ENCODE peak calls at places on chromosomes 16 and 17, in ten cellular contexts. One of them, this sample, is unnamed.

GRCh38 chr16:81278526-81278925 is 36.2 kb upstream of the GAN start:
- DNase-seq in activated naive CD4-positive, alpha-beta T cell: no peak
- DNase-seq in HT-29: no peak
- DNase-seq in astrocyte of the cerebellum: no peak
- DNase-seq in GDM1: no peak
- DNase-seq in sciatic nerve: no peak
- DNase-seq in non-pigmented ciliary epithelial cell: no peak
- DNase-seq in foreskin fibroblast: no peak
- DNase-seq in activated CD8-positive, alpha-beta T cell treated with anti-CD3 and anti-CD28 coated beads for 36 hours: no peak
- DNase-seq in COR-L47: no peak
- DNase-seq in this sample: no peak

GRCh38 chr17:80678621-80679020 is 134.0 kb downstream of the RPTOR start:
- DNase-seq in activated naive CD4-positive, alpha-beta T cell: no peak
- DNase-seq in HT-29: no peak
- DNase-seq in astrocyte of the cerebellum: peak; percentile 44
- DNase-seq in GDM1: no peak
- DNase-seq in sciatic nerve: no peak
- DNase-seq in non-pigmented ciliary epithelial cell: peak; percentile 65
- DNase-seq in foreskin fibroblast: peak; percentile 30
- DNase-seq in activated CD8-positive, alpha-beta T cell treated with anti-CD3 and anti-CD28 coated beads for 36 hours: peak; percentile 79
- DNase-seq in COR-L47: no peak
- DNase-seq in this sample: peak; percentile 85

GRCh38 chr17:4607773-4608187 is 23.5 kb downstream of the SMTNL2 start:
- DNase-seq in activated naive CD4-positive, alpha-beta T cell: no peak
- DNase-seq in HT-29: no peak
- DNase-seq in astrocyte of the cerebellum: peak; percentile 31
- DNase-seq in GDM1: peak; percentile 64
- DNase-seq in sciatic nerve: peak; percentile 79
- DNase-seq in non-pigmented ciliary epithelial cell: no peak
- DNase-seq in foreskin fibroblast: peak; percentile 78
- DNase-seq in activated CD8-positive, alpha-beta T cell treated with anti-CD3 and anti-CD28 coated beads for 36 hours: no peak
- DNase-seq in COR-L47: no peak
- DNase-seq in this sample: no peak

GRCh38 chr17:7744416-7744815 is 26.9 kb downstream of the DNAH2 start:
- DNase-seq in activated naive CD4-positive, alpha-beta T cell: no peak
- DNase-seq in HT-29: no peak
- DNase-seq in astrocyte of the cerebellum: no peak
- DNase-seq in GDM1: no peak
- DNase-seq in sciatic nerve: no peak
- DNase-seq in non-pigmented ciliary epithelial cell: no peak
- DNase-seq in foreskin fibroblast: no peak
- DNase-seq in activated CD8-positive, alpha-beta T cell treated with anti-CD3 and anti-CD28 coated beads for 36 hours: no peak
- DNase-seq in COR-L47: no peak
- DNase-seq in this sample: no peak

GRCh38 chr16:56967733-56968132 is 6.0 kb downstream of the CETP start:
- DNase-seq in activated naive CD4-positive, alpha-beta T cell: no peak
- DNase-seq in HT-29: no peak
- DNase-seq in astrocyte of the cerebellum: no peak
- DNase-seq in GDM1: no peak
- DNase-seq in sciatic nerve: no peak
- DNase-seq in non-pigmented ciliary epithelial cell: no peak
- DNase-seq in foreskin fibroblast: peak; percentile 47
- DNase-seq in activated CD8-positive, alpha-beta T cell treated with anti-CD3 and anti-CD28 coated beads for 36 hours: no peak
- DNase-seq in COR-L47: no peak
- DNase-seq in this sample: no peak

GRCh38 chr16:4373909-4374742 is 2.5 kb downstream of the VASN start:
- DNase-seq in activated naive CD4-positive, alpha-beta T cell: no peak
- DNase-seq in HT-29: no peak
- DNase-seq in astrocyte of the cerebellum: peak; percentile 80
- DNase-seq in GDM1: no peak
- DNase-seq in sciatic nerve: peak; percentile 92
- DNase-seq in non-pigmented ciliary epithelial cell: peak; percentile 76
- DNase-seq in foreskin fibroblast: peak; percentile 97
- DNase-seq in activated CD8-positive, alpha-beta T cell treated with anti-CD3 and anti-CD28 coated beads for 36 hours: no peak
- DNase-seq in COR-L47: no peak
- DNase-seq in this sample: peak; percentile 83

GRCh38 chr16:678858-679807 is 1.1 kb upstream of the STUB1 start:
- DNase-seq in activated naive CD4-positive, alpha-beta T cell: no peak
- DNase-seq in HT-29: peak; percentile 77
- DNase-seq in astrocyte of the cerebellum: no peak
- DNase-seq in GDM1: peak; percentile 45
- DNase-seq in sciatic nerve: peak; percentile 88
- DNase-seq in non-pigmented ciliary epithelial cell: no peak
- DNase-seq in foreskin fibroblast: peak; percentile 74
- DNase-seq in activated CD8-positive, alpha-beta T cell treated with anti-CD3 and anti-CD28 coated beads for 36 hours: peak; percentile 61
- DNase-seq in COR-L47: no peak
- DNase-seq in this sample: peak; percentile 78

GRCh38 chr17:80561541-80562114 is 17.0 kb downstream of the RPTOR start:
- DNase-seq in activated naive CD4-positive, alpha-beta T cell: no peak
- DNase-seq in HT-29: no peak
- DNase-seq in astrocyte of the cerebellum: no peak
- DNase-seq in GDM1: no peak
- DNase-seq in sciatic nerve: no peak
- DNase-seq in non-pigmented ciliary epithelial cell: no peak
- DNase-seq in foreskin fibroblast: no peak
- DNase-seq in activated CD8-positive, alpha-beta T cell treated with anti-CD3 and anti-CD28 coated beads for 36 hours: no peak
- DNase-seq in COR-L47: no peak
- DNase-seq in this sample: peak; percentile 32

GRCh38 chr16:89884041-89884421 is 10.6 kb downstream of the TCF25 start:
- DNase-seq in activated naive CD4-positive, alpha-beta T cell: no peak
- DNase-seq in HT-29: no peak
- DNase-seq in astrocyte of the cerebellum: no peak
- DNase-seq in GDM1: no peak
- DNase-seq in sciatic nerve: no peak
- DNase-seq in non-pigmented ciliary epithelial cell: no peak
- DNase-seq in foreskin fibroblast: no peak
- DNase-seq in activated CD8-positive, alpha-beta T cell treated with anti-CD3 and anti-CD28 coated beads for 36 hours: no peak
- DNase-seq in COR-L47: no peak
- DNase-seq in this sample: no peak

GRCh38 chr17:385195-385835 is 32.7 kb upstream of the RPH3AL start:
- DNase-seq in activated naive CD4-positive, alpha-beta T cell: no peak
- DNase-seq in HT-29: no peak
- DNase-seq in astrocyte of the cerebellum: no peak
- DNase-seq in GDM1: no peak
- DNase-seq in sciatic nerve: peak; percentile 87
- DNase-seq in non-pigmented ciliary epithelial cell: no peak
- DNase-seq in foreskin fibroblast: peak; percentile 42
- DNase-seq in activated CD8-positive, alpha-beta T cell treated with anti-CD3 and anti-CD28 coated beads for 36 hours: peak; percentile 12
- DNase-seq in COR-L47: no peak
- DNase-seq in this sample: peak; percentile 46

GRCh38 chr16:88740727-88741055 is 34.4 kb downstream of the CTU2 start:
- DNase-seq in activated naive CD4-positive, alpha-beta T cell: no peak
- DNase-seq in HT-29: no peak
- DNase-seq in astrocyte of the cerebellum: no peak
- DNase-seq in GDM1: no peak
- DNase-seq in sciatic nerve: no peak
- DNase-seq in non-pigmented ciliary epithelial cell: no peak
- DNase-seq in foreskin fibroblast: no peak
- DNase-seq in activated CD8-positive, alpha-beta T cell treated with anti-CD3 and anti-CD28 coated beads for 36 hours: no peak
- DNase-seq in COR-L47: no peak
- DNase-seq in this sample: no peak

GRCh38 chr17:59791603-59792457 is 84.4 kb downstream of the VMP1 start:
- DNase-seq in activated naive CD4-positive, alpha-beta T cell: no peak
- DNase-seq in HT-29: no peak
- DNase-seq in astrocyte of the cerebellum: no peak
- DNase-seq in GDM1: no peak
- DNase-seq in sciatic nerve: no peak
- DNase-seq in non-pigmented ciliary epithelial cell: peak; percentile 63
- DNase-seq in foreskin fibroblast: no peak
- DNase-seq in activated CD8-positive, alpha-beta T cell treated with anti-CD3 and anti-CD28 coated beads for 36 hours: no peak
- DNase-seq in COR-L47: no peak
- DNase-seq in this sample: no peak

GRCh38 chr17:63841350-63842172 is 924 bp downstream of the SMARCD2 start:
- DNase-seq in activated naive CD4-positive, alpha-beta T cell: no peak
- DNase-seq in HT-29: peak; percentile 39
- DNase-seq in astrocyte of the cerebellum: no peak
- DNase-seq in GDM1: no peak
- DNase-seq in sciatic nerve: peak; percentile 79
- DNase-seq in non-pigmented ciliary epithelial cell: no peak
- DNase-seq in foreskin fibroblast: peak; percentile 70
- DNase-seq in activated CD8-positive, alpha-beta T cell treated with anti-CD3 and anti-CD28 coated beads for 36 hours: peak; percentile 27
- DNase-seq in COR-L47: peak; percentile 13
- DNase-seq in this sample: peak; percentile 38

GRCh38 chr17:78400581-78401240 is 22.3 kb downstream of the PGS1 start:
- DNase-seq in activated naive CD4-positive, alpha-beta T cell: no peak
- DNase-seq in HT-29: no peak
- DNase-seq in astrocyte of the cerebellum: no peak
- DNase-seq in GDM1: no peak
- DNase-seq in sciatic nerve: no peak
- DNase-seq in non-pigmented ciliary epithelial cell: no peak
- DNase-seq in foreskin fibroblast: no peak
- DNase-seq in activated CD8-positive, alpha-beta T cell treated with anti-CD3 and anti-CD28 coated beads for 36 hours: no peak
- DNase-seq in COR-L47: no peak
- DNase-seq in this sample: no peak